ENCODE peak calls at places on chromosome 4, in six cellular contexts. One of them, this sample, is unnamed.

GRCh38 chr4:10179957-10180602 is 63.5 kb upstream of the WDR1 start:
- DNase-seq in A673: no peak
- DNase-seq in GM06990: no peak
- DNase-seq in upper lobe of left lung: no peak
- DNase-seq in H1: no peak
- DNase-seq in H9: no peak
- DNase-seq in this sample: no peak

GRCh38 chr4:47340914-47341313 is 122.6 kb downstream of the COMMD8 start:
- DNase-seq in A673: peak
- DNase-seq in GM06990: no peak
- DNase-seq in upper lobe of left lung: no peak
- DNase-seq in H1: no peak
- DNase-seq in H9: no peak
- DNase-seq in this sample: no peak

GRCh38 chr4:48585401-48585800 is 95.3 kb downstream of the ZAR1 start:
- DNase-seq in A673: no peak
- DNase-seq in GM06990: no peak
- DNase-seq in upper lobe of left lung: no peak
- DNase-seq in H1: no peak
- DNase-seq in H9: no peak
- DNase-seq in this sample: no peak

GRCh38 chr4:51995647-51996046 is 24.5 kb downstream of the LRRC66 start:
- DNase-seq in A673: no peak
- DNase-seq in GM06990: no peak
- DNase-seq in upper lobe of left lung: no peak
- DNase-seq in H1: no peak
- DNase-seq in H9: no peak
- DNase-seq in this sample: no peak

GRCh38 chr4:55184600-55185523 is 59.5 kb upstream of the KDR start:
- DNase-seq in A673: no peak
- DNase-seq in GM06990: no peak
- DNase-seq in upper lobe of left lung: no peak
- DNase-seq in H1: no peak
- DNase-seq in H9: peak
- DNase-seq in this sample: peak

GRCh38 chr4:164188236-164188635 is 565.7 kb upstream of the SMIM31 start:
- DNase-seq in A673: no peak
- DNase-seq in GM06990: peak
- DNase-seq in upper lobe of left lung: no peak
- DNase-seq in H1: no peak
- DNase-seq in H9: peak
- DNase-seq in this sample: no peak

GRCh38 chr4:136680761-136681160 is 851.5 kb downstream of the PCDH18 start:
- DNase-seq in A673: no peak
- DNase-seq in GM06990: no peak
- DNase-seq in upper lobe of left lung: no peak
- DNase-seq in H1: no peak
- DNase-seq in H9: no peak
- DNase-seq in this sample: no peak

GRCh38 chr4:6198278-6198677 is 2.1 kb downstream of the JAKMIP1 start:
- DNase-seq in A673: no peak
- DNase-seq in GM06990: no peak
- DNase-seq in upper lobe of left lung: no peak
- DNase-seq in H1: no peak
- DNase-seq in H9: no peak
- DNase-seq in this sample: no peak

GRCh38 chr4:25506032-25506571 is 129.0 kb downstream of the ANAPC4 start:
- DNase-seq in A673: no peak
- DNase-seq in GM06990: peak
- DNase-seq in upper lobe of left lung: no peak
- DNase-seq in H1: no peak
- DNase-seq in H9: no peak
- DNase-seq in this sample: no peak

GRCh38 chr4:138816883-138817282 is 198.7 kb upstream of the NOCT start:
- DNase-seq in A673: peak
- DNase-seq in GM06990: no peak
- DNase-seq in upper lobe of left lung: no peak
- DNase-seq in H1: no peak
- DNase-seq in H9: no peak
- DNase-seq in this sample: no peak

GRCh38 chr4:87304659-87305277 is 17.9 kb downstream of the HSD17B13 start:
- DNase-seq in A673: no peak
- DNase-seq in GM06990: no peak
- DNase-seq in upper lobe of left lung: no peak
- DNase-seq in H1: no peak
- DNase-seq in H9: no peak
- DNase-seq in this sample: no peak

GRCh38 chr4:168815373-168816345 is 194.4 kb downstream of the CBR4 start:
- DNase-seq in A673: no peak
- DNase-seq in GM06990: no peak
- DNase-seq in upper lobe of left lung: no peak
- DNase-seq in H1: no peak
- DNase-seq in H9: no peak
- DNase-seq in this sample: no peak

GRCh38 chr4:38141808-38142500 is 181.8 kb downstream of the PTTG2 start:
- DNase-seq in A673: no peak
- DNase-seq in GM06990: no peak
- DNase-seq in upper lobe of left lung: no peak
- DNase-seq in H1: no peak
- DNase-seq in H9: no peak
- DNase-seq in this sample: no peak

GRCh38 chr4:43132010-43132582 is 239.6 kb downstream of the GRXCR1 start:
- DNase-seq in A673: peak
- DNase-seq in GM06990: peak
- DNase-seq in upper lobe of left lung: peak
- DNase-seq in H1: no peak
- DNase-seq in H9: peak
- DNase-seq in this sample: peak

GRCh38 chr4:110902500-110902899 is 279.6 kb upstream of the PITX2 start:
- DNase-seq in A673: no peak
- DNase-seq in GM06990: no peak
- DNase-seq in upper lobe of left lung: no peak
- DNase-seq in H1: no peak
- DNase-seq in H9: no peak
- DNase-seq in this sample: no peak

GRCh38 chr4:121698119-121698732 is 1.4 kb upstream of the ANXA5 start:
- DNase-seq in A673: no peak
- DNase-seq in GM06990: no peak
- DNase-seq in upper lobe of left lung: no peak
- DNase-seq in H1: no peak
- DNase-seq in H9: no peak
- DNase-seq in this sample: no peak

GRCh38 chr4:1998296-1998695 is 10.5 kb downstream of the NELFA start:
- DNase-seq in A673: no peak
- DNase-seq in GM06990: no peak
- DNase-seq in upper lobe of left lung: no peak
- DNase-seq in H1: no peak
- DNase-seq in H9: no peak
- DNase-seq in this sample: no peak

GRCh38 chr4:151524610-151525009 is 115.6 kb downstream of the FHIP1A start:
- DNase-seq in A673: peak
- DNase-seq in GM06990: no peak
- DNase-seq in upper lobe of left lung: no peak
- DNase-seq in H1: peak
- DNase-seq in H9: peak
- DNase-seq in this sample: no peak

GRCh38 chr4:19156786-19157185 is 1094.9 kb upstream of the SLIT2 start:
- DNase-seq in A673: no peak
- DNase-seq in GM06990: no peak
- DNase-seq in upper lobe of left lung: no peak
- DNase-seq in H1: no peak
- DNase-seq in H9: peak
- DNase-seq in this sample: no peak

GRCh38 chr4:149718500-149718899 is 97.1 kb downstream of the IQCM start:
- DNase-seq in A673: no peak
- DNase-seq in GM06990: no peak
- DNase-seq in upper lobe of left lung: no peak
- DNase-seq in H1: no peak
- DNase-seq in H9: no peak
- DNase-seq in this sample: no peak

GRCh38 chr4:76585270-76585669 is 150.2 kb downstream of the SHROOM3 start:
- DNase-seq in A673: no peak
- DNase-seq in GM06990: no peak
- DNase-seq in upper lobe of left lung: no peak
- DNase-seq in H1: no peak
- DNase-seq in H9: no peak
- DNase-seq in this sample: no peak

GRCh38 chr4:23857353-23857752 is 32.5 kb downstream of the PPARGC1A start:
- DNase-seq in A673: no peak
- DNase-seq in GM06990: no peak
- DNase-seq in upper lobe of left lung: no peak
- DNase-seq in H1: no peak
- DNase-seq in H9: no peak
- DNase-seq in this sample: no peak
- TF ChIP-seq CTCF in A673: no peak
- TF ChIP-seq CTCF in GM06990: no peak
- TF ChIP-seq CTCF in upper lobe of left lung: no peak
- TF ChIP-seq CTCF in H1: no peak
- TF ChIP-seq CTCF in H9: peak
- TF ChIP-seq CTCF in this sample: no peak

DNA sequence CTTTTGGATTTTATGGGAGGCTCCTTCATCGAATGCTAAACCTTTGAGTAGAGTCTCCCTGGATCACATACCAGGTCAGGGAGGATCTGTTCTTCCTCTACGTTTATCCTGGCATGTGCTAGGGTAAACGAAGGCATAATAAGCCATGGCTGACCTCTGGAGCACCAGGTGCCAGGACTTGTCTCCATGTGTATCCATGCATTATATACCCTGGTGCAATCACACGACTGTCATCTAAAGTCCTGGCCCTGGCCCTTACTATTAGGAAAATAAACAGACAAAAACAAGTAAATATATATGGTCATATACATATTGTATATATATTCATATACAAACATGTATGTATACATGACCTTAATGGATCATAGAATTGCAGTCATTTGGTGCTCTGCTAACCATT is 21.2 kb downstream of the EREG start:
- DNase-seq in A673: no peak
- DNase-seq in GM06990: no peak
- DNase-seq in upper lobe of left lung: no peak
- DNase-seq in H1: no peak
- DNase-seq in H9: no peak
- DNase-seq in this sample: no peak
- TF ChIP-seq CTCF in A673: no peak
- TF ChIP-seq CTCF in GM06990: no peak
- TF ChIP-seq CTCF in upper lobe of left lung: no peak
- TF ChIP-seq CTCF in H1: no peak
- TF ChIP-seq CTCF in H9: no peak
- TF ChIP-seq CTCF in this sample: no peak

GRCh38 chr4:185015108-185015507 is 3.2 kb upstream of the HELT start:
- DNase-seq in A673: no peak
- DNase-seq in GM06990: no peak
- DNase-seq in upper lobe of left lung: no peak
- DNase-seq in H1: no peak
- DNase-seq in H9: no peak
- DNase-seq in this sample: no peak

GRCh38 chr4:185016101-185016940 is 2.0 kb upstream of the HELT start:
- DNase-seq in A673: no peak
- DNase-seq in GM06990: no peak
- DNase-seq in upper lobe of left lung: no peak
- DNase-seq in H1: no peak
- DNase-seq in H9: no peak
- DNase-seq in this sample: no peak

GRCh38 chr4:185016946-185017797 is 1.1 kb upstream of the HELT start:
- DNase-seq in A673: no peak
- DNase-seq in GM06990: no peak
- DNase-seq in upper lobe of left lung: no peak
- DNase-seq in H1: no peak
- DNase-seq in H9: no peak
- DNase-seq in this sample: no peak

GRCh38 chr4:185013715-185014114 is 4.6 kb upstream of the HELT start:
- DNase-seq in A673: no peak
- DNase-seq in GM06990: no peak
- DNase-seq in upper lobe of left lung: no peak
- DNase-seq in H1: no peak
- DNase-seq in H9: no peak
- DNase-seq in this sample: no peak

DNA sequence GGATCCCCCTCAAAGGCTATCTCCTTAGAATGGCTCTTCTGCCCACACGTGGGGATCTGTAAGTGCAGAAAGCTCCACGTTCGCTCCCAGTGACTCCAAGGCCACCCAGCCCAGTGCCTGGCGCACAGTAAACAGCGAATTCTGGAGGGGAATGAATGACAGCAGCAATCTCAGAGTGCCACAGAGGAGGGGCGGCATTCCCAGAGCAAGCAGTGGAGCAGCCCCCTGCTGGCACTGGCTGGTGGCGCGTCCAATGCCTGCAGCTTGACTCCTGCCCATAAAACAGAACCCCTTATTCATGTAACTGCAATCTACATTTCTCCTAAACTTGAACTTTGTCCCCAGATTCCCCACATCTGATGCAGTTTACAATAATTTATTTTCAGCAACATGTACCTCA is 6.9 kb upstream of the HELT start:
- DNase-seq in A673: peak
- DNase-seq in GM06990: no peak
- DNase-seq in upper lobe of left lung: no peak
- DNase-seq in H1: no peak
- DNase-seq in H9: peak
- DNase-seq in this sample: no peak
- TF ChIP-seq CTCF in A673: peak
- TF ChIP-seq CTCF in GM06990: peak
- TF ChIP-seq CTCF in upper lobe of left lung: no peak
- TF ChIP-seq CTCF in H1: peak
- TF ChIP-seq CTCF in H9: peak
- TF ChIP-seq CTCF in this sample: no peak

DNA sequence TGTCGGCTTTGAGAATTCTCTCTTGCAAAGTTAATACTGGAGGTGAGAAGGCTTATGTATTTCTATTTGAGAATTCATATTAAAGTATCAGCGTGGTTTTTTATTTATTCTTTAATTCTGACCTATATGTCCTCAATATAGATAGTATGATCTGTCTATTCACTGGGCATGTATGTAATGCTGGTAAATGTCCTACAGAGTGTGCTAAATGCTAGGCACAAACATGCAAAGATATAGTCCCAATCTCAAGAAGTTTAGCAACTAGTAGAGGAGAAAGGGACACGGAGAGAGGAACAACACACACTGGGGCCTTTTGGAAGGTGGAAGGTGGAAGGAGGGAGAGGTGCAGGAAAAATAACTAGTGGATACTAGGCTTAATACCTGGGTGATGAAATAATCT is 11.0 kb upstream of the BMPR1B start:
- DNase-seq in A673: no peak
- DNase-seq in GM06990: no peak
- DNase-seq in upper lobe of left lung: no peak
- DNase-seq in H1: no peak
- DNase-seq in H9: no peak
- DNase-seq in this sample: no peak
- TF ChIP-seq CTCF in A673: peak
- TF ChIP-seq CTCF in GM06990: no peak
- TF ChIP-seq CTCF in upper lobe of left lung: no peak
- TF ChIP-seq CTCF in H1: no peak
- TF ChIP-seq CTCF in H9: no peak
- TF ChIP-seq CTCF in this sample: no peak

This sample was measured in GM10248.